ENCODE peak calls at places on chromosomes 4 and X, in nine cellular contexts. A, V, U, J, T, C, O, H and K are unnamed samples.

GRCh38 chrX:118345401-118346257 is at the start of gene WDR44:
- DNase-seq in A (peak; percentile 93), V (peak; percentile 96), U (peak; percentile 97), J (peak; percentile 93), T (peak; percentile 90), C (peak; percentile 94), O (peak; percentile 92), H (peak; percentile 96), K (peak; percentile 95)

GRCh38 chr4:96936886-96937285 is 1097.0 kb downstream of the PDHA2 start:
- DNase-seq in A (no peak), V (no peak), U (no peak), J (no peak), T (no peak), C (no peak), O (no peak), H (no peak), K (no peak)

GRCh38 chr4:4990857-4991540 is 28.3 kb downstream of the CYTL1 start:
- DNase-seq in A (peak; percentile 62), V (peak; percentile 68), U (peak; percentile 88), J (peak; percentile 64), T (no peak), C (no peak), O (peak; percentile 62), H (peak; percentile 75), K (peak; percentile 69)

GRCh38 chrX:17654116-17654515 is 83.2 kb upstream of the SCML1 start:
- DNase-seq in A (no peak), V (no peak), U (no peak), J (no peak), T (no peak), C (no peak), O (no peak), H (no peak), K (no peak)

GRCh38 chr4:36159208-36159607 is 85.1 kb downstream of the ARAP2 start:
- DNase-seq in A (no peak), V (no peak), U (no peak), J (no peak), T (no peak), C (no peak), O (no peak), H (no peak), K (no peak)

GRCh38 chr4:151921371-151921770 is 160.6 kb upstream of the GATB start:
- DNase-seq in A (no peak), V (no peak), U (no peak), J (no peak), T (no peak), C (no peak), O (peak; percentile 30), H (no peak), K (no peak)

GRCh38 chr4:929096-929765 is 2.9 kb downstream of the GAK start:
- DNase-seq in A (no peak), V (no peak), U (no peak), J (no peak), T (no peak), C (no peak), O (no peak), H (no peak), K (no peak)

GRCh38 chr4:2829933-2830451 is 13.7 kb upstream of the ADD1 start:
- DNase-seq in A (no peak), V (no peak), U (peak; percentile 32), J (no peak), T (no peak), C (no peak), O (no peak), H (no peak), K (no peak)

GRCh38 chr4:26191353-26191752 is 129.5 kb upstream of the RBPJ start:
- DNase-seq in A (no peak), V (peak; percentile 65), U (no peak), J (no peak), T (no peak), C (no peak), O (peak; percentile 41), H (peak; percentile 4), K (no peak)

GRCh38 chrX:147757750-147758149 is 154.0 kb upstream of the FMR1 start:
- DNase-seq in A (no peak), V (no peak), U (no peak), J (no peak), T (no peak), C (no peak), O (no peak), H (no peak), K (no peak)

GRCh38 chr4:3426465-3427133 is 15.2 kb upstream of the HGFAC start:
- DNase-seq in A (no peak), V (no peak), U (no peak), J (no peak), T (no peak), C (peak; percentile 13), O (no peak), H (no peak), K (no peak)

GRCh38 chr4:129213692-129214091 is 117.7 kb downstream of the C4orf33 start:
- DNase-seq in A (no peak), V (no peak), U (no peak), J (peak; percentile 6), T (no peak), C (no peak), O (no peak), H (no peak), K (no peak)

GRCh38 chrX:72028701-72029470 is 102.8 kb downstream of the RTL5 start:
- DNase-seq in A (no peak), V (no peak), U (no peak), J (no peak), T (peak; percentile 7), C (no peak), O (no peak), H (no peak), K (no peak)

GRCh38 chrX:107470971-107471370 is 21.5 kb downstream of the FRMPD3 start:
- DNase-seq in A (no peak), V (no peak), U (no peak), J (no peak), T (no peak), C (no peak), O (no peak), H (no peak), K (no peak)

GRCh38 chr4:147407261-147408045 is 73.4 kb upstream of the EDNRA start:
- DNase-seq in A (peak; percentile 23), V (no peak), U (no peak), J (peak; percentile 14), T (no peak), C (no peak), O (no peak), H (peak; percentile 7), K (no peak)
- TF ChIP-seq CTCF in A (peak; percentile 6), V (no peak), U (no peak), J (no peak), T (no peak), C (peak; percentile 62), O (peak; percentile 12), H (no peak), K (no peak)

DNA sequence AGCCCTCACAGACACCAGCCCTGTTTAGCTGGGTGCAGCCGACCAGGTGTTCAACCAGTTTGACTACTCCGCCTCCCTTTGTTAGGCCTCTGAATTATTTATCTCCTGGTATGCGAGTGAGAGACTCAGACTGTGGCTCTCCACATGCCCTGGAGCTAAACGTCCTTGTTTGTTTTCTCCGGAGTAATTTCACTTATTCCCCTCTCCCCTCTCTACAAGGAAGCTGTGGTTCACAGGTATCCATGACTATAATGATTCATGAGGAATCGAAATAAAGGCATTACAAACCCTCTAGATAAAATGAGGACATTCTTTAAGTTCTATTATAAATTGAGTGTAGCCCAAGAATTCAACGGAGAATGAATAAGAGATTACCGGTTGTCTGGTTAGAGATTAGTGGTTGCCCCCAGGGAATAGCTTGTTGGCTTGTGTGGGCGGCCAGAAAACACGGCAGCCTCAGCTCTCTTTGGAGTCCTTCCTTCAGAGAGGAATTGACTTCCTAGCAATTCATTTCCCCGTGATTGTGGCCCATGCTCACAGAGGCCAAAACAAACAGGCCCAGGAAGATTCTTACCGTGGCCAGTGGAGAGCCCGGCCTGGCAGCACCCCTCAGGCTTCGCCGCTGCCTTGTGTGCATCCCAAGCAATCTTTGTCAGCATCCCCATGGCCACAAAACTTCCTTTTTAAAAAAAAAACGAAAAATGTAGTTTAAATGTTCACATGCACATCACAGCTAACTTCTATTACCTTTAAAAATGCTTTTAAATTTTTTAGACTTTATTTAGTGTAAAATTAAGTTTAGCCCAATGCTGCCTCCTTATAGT is 60.2 kb upstream of the CBR4 start:
- DNase-seq in A (peak; percentile 58), V (peak; percentile 73), U (no peak), J (peak; percentile 63), T (peak; percentile 92), C (no peak), O (peak; percentile 70), H (peak; percentile 74), K (no peak)
- H3K27ac ChIP-seq in A (no peak overlapping the region), V (peak overlapping the region; percentile 88), U (peak overlapping the region; percentile 30), J (peak overlapping the region; percentile 57), T (peak overlapping the region; percentile 92), C (no peak overlapping the region), O (peak overlapping the region; percentile 7), H (peak overlapping the region; percentile 73), K (peak overlapping the region; percentile 20)

GRCh38 chr4:10163296-10163695 is 46.7 kb upstream of the WDR1 start:
- DNase-seq in A (no peak), V (no peak), U (no peak), J (peak; percentile 22), T (no peak), C (no peak), O (no peak), H (no peak), K (no peak)

GRCh38 chr4:10162341-10163000 is 45.9 kb upstream of the WDR1 start:
- DNase-seq in A (no peak), V (peak; percentile 70), U (no peak), J (no peak), T (no peak), C (no peak), O (no peak), H (no peak), K (no peak)

GRCh38 chr4:10161146-10161545 is 44.5 kb upstream of the WDR1 start:
- DNase-seq in A (no peak), V (no peak), U (no peak), J (no peak), T (no peak), C (no peak), O (peak; percentile 3), H (no peak), K (no peak)

GRCh38 chr4:10160280-10160856 is 43.8 kb upstream of the WDR1 start:
- DNase-seq in A (no peak), V (peak; percentile 42), U (no peak), J (no peak), T (no peak), C (no peak), O (peak; percentile 24), H (peak; percentile 13), K (no peak)

DNA sequence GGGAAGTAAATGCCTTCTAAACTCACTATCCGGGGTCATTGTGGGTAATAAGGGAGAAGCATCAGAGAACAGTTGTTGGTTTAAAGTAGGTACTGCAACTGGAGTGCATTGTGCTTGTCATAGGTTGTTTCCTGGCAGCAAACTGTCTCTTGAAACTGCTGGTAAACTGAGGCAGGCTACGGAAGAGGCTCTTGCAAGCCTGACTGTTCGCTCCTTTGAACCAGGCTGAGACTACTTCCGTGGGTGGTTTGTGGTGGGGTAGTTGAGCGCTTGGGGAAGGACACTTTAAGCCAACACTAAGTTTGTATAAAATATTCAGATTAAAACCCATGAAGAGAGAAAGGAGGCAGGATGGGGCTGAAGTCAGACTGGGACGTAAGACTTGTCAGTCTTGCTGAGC is 45.2 kb upstream of the WDR1 start:
- DNase-seq in A (no peak), V (no peak), U (no peak), J (no peak), T (no peak), C (no peak), O (no peak), H (no peak), K (no peak)
- H3K4me3 ChIP-seq in A (no peak overlapping the region), V (no peak overlapping the region), U (no peak overlapping the region), J (no peak overlapping the region), T (no peak overlapping the region), C (no peak overlapping the region), O (no peak overlapping the region), H (no peak overlapping the region), K (no peak overlapping the region)

GRCh38 chr4:8347660-8348059 is 78.1 kb downstream of the HTRA3 start:
- DNase-seq in A (no peak), V (no peak), U (no peak), J (no peak), T (no peak), C (no peak), O (no peak), H (no peak), K (peak; percentile 69)
- TF ChIP-seq CTCF in A (no peak), V (no peak), U (no peak), J (no peak), T (no peak), C (no peak), O (no peak), H (no peak), K (no peak)